ENCODE peak calls at places on chromosomes 4 and X, in seven cellular contexts. G is osteoblast, H is coronary artery, L is left lung, B is cardiac muscle cell, I is heart left ventricle, J is adrenal gland. F is an unnamed sample.

GRCh38 chr4:2258091-2259035 is 3.5 kb downstream of the MXD4 start:
- DNase-seq in G (peak), H (no peak), L (peak), B (no peak), I (peak), J (peak), F (peak)

GRCh38 chr4:138301536-138301935 is 59.4 kb upstream of the SLC7A11 start:
- DNase-seq in G (no peak), H (no peak), L (no peak), B (no peak), I (no peak), J (no peak), F (no peak)

GRCh38 chr4:186819357-186820086 is 95.9 kb upstream of the FAT1 start:
- DNase-seq in G (no peak), H (no peak), L (no peak), B (no peak), I (no peak), J (no peak), F (peak)

GRCh38 chr4:125321709-125322362 is 7.1 kb downstream of the FAT4 start:
- DNase-seq in G (peak), H (no peak), L (no peak), B (peak), I (no peak), J (no peak), F (no peak)

GRCh38 chr4:17013382-17014006 is 115.0 kb upstream of the LDB2 start:
- DNase-seq in G (no peak), H (no peak), L (no peak), B (peak), I (no peak), J (no peak), F (no peak)

GRCh38 chr4:2071252-2071911 is 12.3 kb downstream of the NAT8L start:
- DNase-seq in G (peak), H (no peak), L (no peak), B (no peak), I (no peak), J (no peak), F (no peak)

GRCh38 chr4:140250989-140251552 is 97.1 kb upstream of the MAML3 start:
- DNase-seq in G (no peak), H (no peak), L (peak), B (no peak), I (no peak), J (no peak), F (no peak)

GRCh38 chr4:76856183-76856969 is 41.6 kb downstream of the SOWAHB start:
- DNase-seq in G (peak), H (no peak), L (no peak), B (peak), I (no peak), J (no peak), F (no peak)

GRCh38 chr4:79673321-79673720 is 265.3 kb upstream of the GK2 start:
- DNase-seq in G (peak), H (no peak), L (no peak), B (no peak), I (no peak), J (no peak), F (no peak)

GRCh38 chr4:143405197-143405730 is 68.6 kb downstream of the GAB1 start:
- DNase-seq in G (no peak), H (no peak), L (no peak), B (no peak), I (no peak), J (no peak), F (no peak)

GRCh38 chr4:83889802-83890201 is 353.9 kb downstream of the GPAT3 start:
- DNase-seq in G (no peak), H (no peak), L (no peak), B (peak), I (no peak), J (no peak), F (no peak)

GRCh38 chr4:99821918-99822503 is 5.4 kb downstream of the DAPP1 start:
- DNase-seq in G (no peak), H (no peak), L (no peak), B (no peak), I (no peak), J (no peak), F (no peak)

GRCh38 chrX:100645106-100645505 is 1.1 kb downstream of the SRPX2 start:
- DNase-seq in G (no peak), H (no peak), L (no peak), B (no peak), I (no peak), J (no peak), F (no peak)

GRCh38 chr4:150297861-150298474 is 219.7 kb downstream of the DCLK2 start:
- DNase-seq in G (no peak), H (no peak), L (no peak), B (peak), I (no peak), J (peak), F (no peak)

GRCh38 chr4:4344915-4345527 is 41.9 kb upstream of the NSG1 start:
- DNase-seq in G (no peak), H (no peak), L (no peak), B (no peak), I (no peak), J (no peak), F (no peak)

GRCh38 chrX:12798601-12799000 is 7.4 kb downstream of the PRPS2 start:
- DNase-seq in G (no peak), H (no peak), L (no peak), B (no peak), I (no peak), J (no peak), F (no peak)

GRCh38 chrX:65528705-65529340 is 5.8 kb downstream of the LAS1L start:
- DNase-seq in G (peak), H (no peak), L (no peak), B (peak), I (peak), J (peak), F (peak)

GRCh38 chrX:45806410-45807121 is 605.9 kb upstream of the DIPK2B start:
- DNase-seq in G (peak), H (no peak), L (no peak), B (peak), I (no peak), J (no peak), F (no peak)

GRCh38 chr4:156294577-156294976 is 340.9 kb upstream of the CTSO start:
- DNase-seq in G (peak), H (no peak), L (no peak), B (peak), I (no peak), J (no peak), F (no peak)

GRCh38 chrX:120310861-120311631 is at the start of gene TMEM255A:
- DNase-seq in G (peak), H (no peak), L (no peak), B (peak), I (peak), J (no peak), F (peak)

GRCh38 chr4:38621004-38621684 is 42.9 kb upstream of the KLF3 start:
- DNase-seq in G (peak), H (no peak), L (peak), B (peak), I (no peak), J (no peak), F (no peak)

GRCh38 chr4:10158355-10158942 is 41.9 kb upstream of the WDR1 start:
- DNase-seq in G (no peak), H (no peak), L (no peak), B (peak), I (no peak), J (no peak), F (no peak)

GRCh38 chr4:177016541-177017141 is 223.9 kb upstream of the VEGFC start:
- DNase-seq in G (no peak), H (no peak), L (no peak), B (no peak), I (no peak), J (no peak), F (no peak)

GRCh38 chr4:2560167-2560566 is 23.7 kb downstream of the FAM193A start:
- DNase-seq in G (no peak), H (no peak), L (no peak), B (no peak), I (no peak), J (no peak), F (no peak)

GRCh38 chr4:111664546-111664945 is 480.7 kb upstream of the FAM241A start:
- DNase-seq in G (peak), H (no peak), L (no peak), B (no peak), I (no peak), J (no peak), F (no peak)

GRCh38 chr4:70183168-70183939 is 12.2 kb upstream of the ODAM start:
- DNase-seq in G (peak), H (no peak), L (no peak), B (peak), I (no peak), J (no peak), F (no peak)

GRCh38 chr4:150217192-150217591 is 138.9 kb downstream of the DCLK2 start:
- DNase-seq in G (peak), H (no peak), L (no peak), B (peak), I (no peak), J (no peak), F (no peak)

GRCh38 chr4:15852524-15852923 is 74.4 kb downstream of the CD38 start:
- DNase-seq in G (no peak), H (no peak), L (no peak), B (no peak), I (no peak), J (no peak), F (no peak)

GRCh38 chr4:84503495-84504437 is 4.7 kb upstream of the NKX6-1 start:
- DNase-seq in G (peak), H (no peak), L (no peak), B (peak), I (no peak), J (no peak), F (no peak)

GRCh38 chr4:53003959-53004358 is 141.8 kb downstream of the RASL11B start:
- DNase-seq in G (no peak), H (no peak), L (no peak), B (no peak), I (no peak), J (no peak), F (no peak)

GRCh38 chr4:8472689-8473197 is 32.2 kb downstream of the TRMT44 start:
- DNase-seq in G (peak), H (no peak), L (no peak), B (peak), I (no peak), J (peak), F (no peak)

GRCh38 chrX:118498351-118498750 is 2.7 kb downstream of the DOCK11 start:
- DNase-seq in G (no peak), H (no peak), L (no peak), B (no peak), I (no peak), J (no peak), F (no peak)

GRCh38 chrX:10904220-10904619 is 206.9 kb upstream of the HCCS start:
- DNase-seq in G (no peak), H (no peak), L (no peak), B (peak), I (no peak), J (no peak), F (no peak)

GRCh38 chrX:110442631-110443030 is 84.0 kb downstream of the RTL9 start:
- DNase-seq in G (no peak), H (no peak), L (no peak), B (peak), I (no peak), J (no peak), F (no peak)

DNA sequence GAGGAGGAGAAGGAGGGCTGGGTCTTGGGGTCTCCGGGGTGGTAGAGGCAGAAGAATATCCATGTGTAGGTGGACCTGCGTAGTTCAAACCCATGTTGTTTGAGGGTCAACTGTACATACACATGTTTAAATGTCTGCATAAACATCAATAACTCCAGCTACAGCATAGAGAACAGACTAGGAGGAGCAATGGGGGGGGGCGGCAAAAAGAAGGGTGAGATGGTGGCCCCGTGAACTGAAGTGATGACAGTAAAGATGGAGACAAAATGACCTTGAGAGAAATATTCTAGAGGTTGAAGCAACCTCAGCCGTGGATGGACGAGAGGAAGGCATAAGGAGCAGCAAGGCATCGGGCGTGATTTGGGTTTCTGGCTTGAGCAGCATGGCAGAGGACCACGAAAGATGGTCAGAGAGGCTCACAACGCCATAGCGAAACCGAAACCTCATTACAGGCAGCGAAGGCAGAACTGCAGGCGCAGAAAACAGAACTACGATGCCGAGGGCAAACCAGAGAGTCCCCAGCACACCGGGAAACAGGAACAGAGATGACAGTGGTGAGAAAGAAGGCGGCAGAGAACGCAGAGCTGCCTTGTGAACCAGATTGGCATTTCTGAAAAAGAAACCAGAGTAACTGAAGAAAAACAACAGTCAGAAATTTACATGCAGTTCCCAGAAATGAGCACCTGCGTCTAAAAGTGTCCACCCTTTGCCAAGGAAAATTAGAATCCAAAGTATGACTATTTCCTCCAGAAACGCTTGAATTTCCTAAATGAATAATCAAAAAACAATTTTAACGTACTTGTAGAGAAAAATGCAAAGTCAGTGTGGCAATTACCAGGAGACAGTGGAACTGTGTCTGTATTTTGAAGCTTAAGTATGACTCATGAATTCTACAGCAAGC is 50.2 kb upstream of the ENPP6 start:
- DNase-seq in G (peak), H (no peak), L (peak), B (peak), I (peak), J (peak), F (peak)
- H3K4me3 ChIP-seq in G (peak), H (peak), L (peak), B (no peak), I (no peak), J (no peak), F (peak)

GRCh38 chrX:76427560-76428242 is at the start of gene MAGEE1:
- DNase-seq in G (peak), H (peak), L (peak), B (peak), I (peak), J (peak), F (peak)
- H3K27ac ChIP-seq in G (no peak), H (peak), L (no peak), B (no peak), I (no peak), J (no peak), F (peak)

GRCh38 chr4:41015031-41015675 is 199.2 kb downstream of the APBB2 start:
- DNase-seq in G (no peak), H (no peak), L (no peak), B (peak), I (no peak), J (no peak), F (no peak)

GRCh38 chr4:41014158-41014557 is 200.2 kb downstream of the APBB2 start:
- DNase-seq in G (no peak), H (no peak), L (no peak), B (no peak), I (no peak), J (no peak), F (no peak)

GRCh38 chr4:41009411-41009810 is 204.9 kb downstream of the APBB2 start:
- DNase-seq in G (no peak), H (no peak), L (no peak), B (peak), I (no peak), J (no peak), F (no peak)

GRCh38 chr4:41012308-41012707 is 202.0 kb downstream of the APBB2 start:
- DNase-seq in G (peak), H (no peak), L (no peak), B (peak), I (no peak), J (no peak), F (no peak)

DNA sequence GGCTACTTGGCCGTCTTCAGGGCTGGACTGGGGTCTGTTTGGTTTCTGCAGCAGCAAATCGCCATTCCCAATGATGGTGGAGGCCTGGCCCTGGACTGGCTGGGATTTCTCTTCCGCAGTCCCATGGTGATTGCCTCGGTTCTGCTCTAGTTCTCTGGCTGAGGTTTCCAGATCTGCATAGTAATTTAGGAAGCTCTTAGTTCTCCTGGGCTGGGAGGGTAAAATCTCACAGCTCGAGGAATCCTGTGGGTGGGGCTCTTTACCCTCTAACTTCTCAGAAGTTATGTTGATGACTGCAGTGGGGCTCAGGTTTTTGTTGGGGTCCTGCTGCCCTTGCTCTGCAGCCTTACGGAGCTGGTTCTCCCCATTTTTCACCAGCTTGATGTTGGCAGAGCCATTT is 200.6 kb downstream of the APBB2 start:
- DNase-seq in G (no peak), H (no peak), L (no peak), B (no peak), I (no peak), J (no peak), F (no peak)
- TF ChIP-seq CTCF in G (no peak), H (no peak), L (no peak), B (no peak), I (no peak), J (no peak), F (no peak)

GRCh38 chrX:102516314-102516936 is at the start of gene TMSB15A:
- DNase-seq in G (peak), H (peak), L (peak), B (peak), I (peak), J (peak), F (peak)
- H3K4me3 ChIP-seq in G (peak), H (peak), L (peak), B (peak), I (peak), J (no peak), F (peak)

GRCh38 chr4:185522451-185522850 is 12.9 kb downstream of the PDLIM3 start:
- DNase-seq in G (no peak), H (no peak), L (no peak), B (no peak), I (no peak), J (no peak), F (no peak)

GRCh38 chr4:185529413-185529812 is 5.9 kb downstream of the PDLIM3 start:
- DNase-seq in G (no peak), H (no peak), L (no peak), B (no peak), I (no peak), J (no peak), F (no peak)

GRCh38 chr4:185523862-185524261 is 11.4 kb downstream of the PDLIM3 start:
- DNase-seq in G (no peak), H (no peak), L (no peak), B (no peak), I (no peak), J (no peak), F (no peak)

GRCh38 chr4:185520119-185520518 is 15.2 kb downstream of the PDLIM3 start:
- DNase-seq in G (peak), H (no peak), L (no peak), B (peak), I (no peak), J (no peak), F (no peak)

GRCh38 chr4:185524888-185525863 is 10.1 kb downstream of the PDLIM3 start:
- DNase-seq in G (peak), H (no peak), L (no peak), B (peak), I (no peak), J (no peak), F (no peak)
- H3K27ac ChIP-seq in G (peak), H (peak), L (no peak), B (no peak), I (no peak), J (no peak), F (no peak)

DNA sequence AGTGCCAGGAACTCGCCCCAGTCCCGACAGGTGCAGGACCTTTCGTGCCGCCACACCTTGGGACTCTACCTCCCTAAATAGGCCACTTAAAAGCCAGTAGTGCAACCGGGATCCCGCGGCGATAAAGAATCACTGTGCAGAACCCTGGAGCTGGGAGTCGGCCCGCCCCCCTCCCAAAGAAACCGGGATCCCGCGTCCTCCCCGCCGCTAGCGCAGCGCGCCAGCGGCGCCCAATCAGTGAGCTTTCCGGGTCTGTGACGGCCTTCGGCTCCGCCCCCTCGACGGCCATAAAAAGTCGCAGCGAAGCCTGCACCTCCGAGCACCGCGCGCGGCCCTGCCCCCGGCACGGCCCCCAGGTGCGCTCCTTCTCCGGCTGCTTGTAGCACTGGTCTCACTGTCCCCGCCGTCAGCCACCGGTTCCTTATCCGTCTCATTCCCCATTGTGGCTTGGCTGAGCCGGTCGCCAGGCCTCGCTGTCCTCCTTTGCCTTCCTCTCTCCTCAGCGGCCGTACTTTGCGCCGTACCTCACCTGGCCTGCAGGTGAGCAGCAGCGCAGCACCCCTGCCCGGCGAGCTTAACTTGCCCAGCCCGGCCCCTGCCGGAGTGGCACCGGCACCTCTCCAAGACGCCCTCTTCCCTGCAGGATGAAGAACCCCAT is at the start of gene LRAT:
- DNase-seq in G (peak), H (no peak), L (peak), B (no peak), I (no peak), J (no peak), F (peak)
- TF ChIP-seq CTCF in G (no peak), H (no peak), L (no peak), B (no peak), I (no peak), J (no peak), F (no peak)

DNA sequence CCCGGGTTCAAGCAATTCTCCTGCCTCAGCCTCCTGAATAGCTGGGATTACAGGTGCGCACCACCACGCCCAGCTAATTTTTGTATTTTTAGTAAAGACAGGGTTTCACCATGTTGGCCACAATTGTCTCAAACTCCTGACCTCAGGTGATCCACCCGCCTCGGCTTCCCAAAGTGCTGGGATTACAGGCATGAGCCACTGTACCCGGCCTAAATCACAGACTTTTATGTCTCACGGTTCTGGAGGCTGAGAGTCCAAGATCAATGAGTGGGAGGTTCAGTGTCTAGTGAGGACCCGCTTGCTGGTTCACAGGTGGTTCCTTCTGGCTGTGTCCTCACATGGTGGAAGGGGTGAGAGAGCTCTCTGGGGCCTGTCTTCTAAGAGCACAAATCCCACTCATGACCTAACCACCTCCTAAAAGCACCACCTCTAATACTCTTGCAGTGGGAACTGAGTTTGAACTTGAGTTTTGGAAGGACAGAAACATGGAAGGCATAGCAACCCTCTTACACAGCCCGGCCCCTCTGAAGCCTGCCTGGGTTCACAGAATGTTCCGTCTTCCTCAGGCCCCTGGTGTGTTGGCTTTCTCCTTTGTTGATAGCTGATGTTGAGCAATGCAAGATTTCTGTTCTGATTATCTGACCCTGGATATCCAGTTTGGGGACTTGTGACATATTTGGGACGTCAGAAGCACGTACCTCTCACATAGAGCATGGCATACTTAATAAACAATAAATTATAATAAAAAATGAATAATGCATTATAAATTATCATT is 1.9 kb upstream of the AKAP17A start:
- DNase-seq in G (no peak), H (no peak), L (no peak), B (no peak), I (no peak), J (no peak), F (no peak)
- H3K4me3 ChIP-seq in G (no peak), H (no peak), L (no peak), B (no peak), I (no peak), J (no peak), F (no peak)